ENCODE peak calls at places on chromosome 6, in five cellular contexts. P, Q, Z, J and M are unnamed samples.

GRCh38 chr6:63537126-63537958 is 34.9 kb upstream of the LOC128125822 start:
- DNase-seq in Q (no peak), Z (no peak), J (no peak), P (no peak), M (no peak)

GRCh38 chr6:27642744-27643456 is 170.0 kb upstream of the ZNF184 start:
- DNase-seq in Q (no peak), P (no peak), J (no peak), Z (no peak), M (no peak)

GRCh38 chr6:143038845-143039244 is 21.8 kb upstream of the AIG1 start:
- DNase-seq in P (no peak), J (no peak), Z (no peak), Q (no peak), M (no peak)

GRCh38 chr6:14880717-14881116 is 365.2 kb upstream of the JARID2 start:
- DNase-seq in Z (no peak), Q (no peak), P (no peak), J (no peak), M (no peak)

GRCh38 chr6:91812596-91813274 is 1225.9 kb upstream of the MAP3K7 start:
- DNase-seq in Q (no peak), Z (no peak), J (no peak), P (no peak), M (no peak)

GRCh38 chr6:106360989-106361430 is 493 bp downstream of the CRYBG1 start:
- DNase-seq in P (peak; percentile 83), J (no peak), Q (peak; percentile 70), Z (no peak), M (peak; percentile 68)

GRCh38 chr6:11434565-11435326 is 102.8 kb upstream of the TMEM170B start:
- DNase-seq in J (no peak), Q (peak; percentile 73), Z (no peak), P (no peak), M (peak; percentile 71)

GRCh38 chr6:166815629-166816028 is 140.7 kb downstream of the RNASET2 start:
- DNase-seq in J (no peak), Z (no peak), P (no peak), Q (no peak), M (no peak)

GRCh38 chr6:72580281-72580940 is 41.5 kb upstream of the KCNQ5 start:
- DNase-seq in Q (no peak), P (no peak), J (peak; percentile 31), Z (no peak), M (no peak)

GRCh38 chr6:170175644-170176620 is 114.9 kb downstream of the DLL1 start:
- DNase-seq in P (peak; percentile 66), Q (no peak), J (no peak), Z (no peak), M (no peak)

GRCh38 chr6:134517145-134517658 is 199.3 kb upstream of the SGK1 start:
- DNase-seq in P (peak; percentile 82), Z (peak; percentile 88), Q (peak; percentile 89), J (no peak), M (peak; percentile 87)

GRCh38 chr6:20188630-20189075 is 23.6 kb downstream of the MBOAT1 start:
- DNase-seq in P (no peak), Z (no peak), Q (no peak), J (no peak), M (no peak)

GRCh38 chr6:123393333-123393732 is 243.4 kb downstream of the TRDN start:
- DNase-seq in J (no peak), Z (no peak), P (no peak), Q (no peak), M (no peak)

GRCh38 chr6:75334266-75335040 is 49.9 kb upstream of the TMEM30A start:
- DNase-seq in Q (no peak), Z (no peak), P (no peak), J (no peak), M (no peak)

GRCh38 chr6:41964201-41964887 is 22.7 kb upstream of the CCND3 start:
- DNase-seq in Z (no peak), J (no peak), Q (no peak), P (no peak), M (no peak)

GRCh38 chr6:79005024-79005423 is 73.0 kb downstream of the PHIP start:
- DNase-seq in P (no peak), J (no peak), Q (no peak), Z (no peak), M (no peak)

GRCh38 chr6:151240861-151241642 is 1.3 kb downstream of the AKAP12 start:
- DNase-seq in J (no peak), P (peak; percentile 74), Q (peak; percentile 70), Z (peak; percentile 40), M (no peak)

GRCh38 chr6:41191569-41191968 is 9.4 kb downstream of the TREML2 start:
- DNase-seq in Q (peak; percentile 83), J (peak; percentile 12), Z (peak; percentile 41), P (peak; percentile 91), M (peak; percentile 78)

GRCh38 chr6:83193747-83194582 is 808 bp downstream of the RWDD2A start:
- DNase-seq in J (peak; percentile 21), P (peak; percentile 89), Q (peak; percentile 79), Z (peak; percentile 73), M (peak; percentile 66)

GRCh38 chr6:106692112-106692822 is 62.9 kb downstream of the QRSL1 start:
- DNase-seq in Z (peak; percentile 76), Q (no peak), J (no peak), P (no peak), M (no peak)

GRCh38 chr6:71403422-71404134 is 115.0 kb downstream of the OGFRL1 start:
- DNase-seq in P (no peak), Q (no peak), J (no peak), Z (no peak), M (no peak)

GRCh38 chr6:106461084-106461483 is 100.6 kb downstream of the CRYBG1 start:
- DNase-seq in Z (no peak), J (no peak), P (no peak), Q (no peak), M (no peak)

GRCh38 chr6:125165256-125165655 is 11.7 kb downstream of the TPD52L1 start:
- DNase-seq in Q (no peak), P (no peak), J (no peak), Z (no peak), M (no peak)

GRCh38 chr6:147063469-147064031 is 140.7 kb upstream of the STXBP5 start:
- DNase-seq in Q (no peak), Z (no peak), P (no peak), J (peak; percentile 64), M (no peak)

GRCh38 chr6:160634706-160635105 is 29.4 kb downstream of the LPA start:
- DNase-seq in Q (peak; percentile 67), J (no peak), P (peak; percentile 29), Z (no peak), M (peak; percentile 50)

DNA sequence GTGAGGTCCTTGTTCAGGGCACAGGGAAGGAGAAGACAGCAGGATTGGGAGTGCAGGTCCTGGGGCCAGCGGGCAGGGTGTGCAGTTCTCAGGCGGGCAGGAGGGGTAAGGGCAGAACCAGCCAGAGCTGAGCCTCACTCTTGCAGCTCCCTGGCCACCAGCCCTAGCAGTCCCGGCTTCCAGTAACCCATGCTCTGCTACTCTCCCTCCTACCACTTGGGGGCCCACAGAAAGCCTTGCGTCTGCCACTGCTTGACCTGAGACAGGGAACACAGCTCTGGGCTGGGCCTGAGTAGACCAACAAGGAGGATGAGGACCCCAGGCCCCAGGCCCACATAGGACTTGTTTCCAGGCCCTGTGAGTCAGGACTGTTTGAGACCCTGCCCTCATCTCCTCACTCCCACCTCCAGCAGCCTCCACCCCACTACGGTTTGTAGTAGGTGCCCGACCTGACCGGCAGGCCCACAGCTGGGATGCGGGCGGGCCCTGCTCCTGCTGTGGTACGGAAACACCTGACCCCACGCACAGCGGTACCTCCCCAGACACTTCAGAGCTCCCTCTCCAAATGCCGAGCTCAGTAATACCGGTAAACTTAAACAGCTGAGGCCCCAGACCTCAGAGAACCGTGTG is 39.2 kb downstream of the KCNK5 start:
- DNase-seq in P (no peak), Q (peak; percentile 79), Z (peak; percentile 58), J (no peak), M (peak; percentile 70)
- TF ChIP-seq CTCF in P (peak; percentile 52), Q (peak; percentile 51), Z (peak; percentile 15), J (peak; percentile 31), M (peak; percentile 53)

DNA sequence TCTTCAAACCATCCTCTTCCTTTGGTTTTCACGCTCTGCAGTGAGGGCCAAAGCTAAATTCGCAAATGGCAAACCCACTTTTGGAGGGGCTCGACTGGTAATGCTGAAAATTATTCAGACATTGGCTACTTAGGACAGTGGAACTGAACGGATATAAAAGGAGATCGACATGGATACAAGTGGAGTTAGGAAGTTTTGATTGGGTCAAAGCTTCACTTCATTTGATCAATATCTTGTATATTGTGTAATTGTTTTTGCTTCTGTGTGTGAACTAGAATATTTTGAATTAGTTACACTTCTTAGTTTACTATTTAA is 1.2 kb downstream of the FAM8A1 start:
- DNase-seq in J (no peak), Z (no peak), Q (no peak), P (no peak), M (no peak)
- H3K27ac ChIP-seq in J (peak overlapping the region; percentile 64), Z (peak overlapping the region; percentile 95), Q (peak overlapping the region; percentile 95), P (peak overlapping the region; percentile 93), M (peak overlapping the region; percentile 99)

DNA sequence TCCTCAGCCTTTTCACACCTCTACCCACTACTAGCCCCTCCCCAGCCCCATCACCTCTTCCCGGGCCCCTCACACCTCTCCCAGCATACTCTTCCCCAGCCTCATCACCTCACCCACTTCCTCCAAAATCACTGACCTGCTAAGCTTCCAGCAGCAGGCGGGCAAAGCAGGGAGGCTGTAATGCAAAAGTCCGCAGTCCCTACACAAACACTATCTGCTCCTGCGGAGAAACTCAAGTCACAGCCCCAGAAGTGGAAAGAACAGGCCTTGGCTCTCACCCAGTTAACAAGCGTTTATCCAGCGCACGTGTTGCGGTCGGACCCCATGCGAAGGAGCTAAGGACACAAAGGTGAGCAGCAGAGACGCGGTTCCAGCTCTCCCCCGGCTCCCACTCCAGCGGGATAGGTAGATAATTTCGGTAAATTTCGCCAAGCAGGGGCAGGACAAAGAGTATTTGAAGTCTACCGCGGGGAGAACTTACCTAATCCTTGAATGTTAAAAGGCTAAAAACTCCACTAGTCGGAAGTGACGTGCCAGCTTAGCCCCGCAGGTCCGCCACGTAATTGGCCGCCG is 768 bp upstream of the TRIM39 start:
- DNase-seq in Q (peak; percentile 63), J (peak; percentile 59), Z (peak; percentile 42), P (peak; percentile 82), M (no peak)
- H3K4me1 ChIP-seq in Q (peaks cover 37% of the 10 kb centered on the region), J (peaks cover 24% of the 10 kb centered on the region), Z (peaks cover 12% of the 10 kb centered on the region), P (peaks cover 17% of the 10 kb centered on the region), M (peaks cover 49% of the 10 kb centered on the region)

DNA sequence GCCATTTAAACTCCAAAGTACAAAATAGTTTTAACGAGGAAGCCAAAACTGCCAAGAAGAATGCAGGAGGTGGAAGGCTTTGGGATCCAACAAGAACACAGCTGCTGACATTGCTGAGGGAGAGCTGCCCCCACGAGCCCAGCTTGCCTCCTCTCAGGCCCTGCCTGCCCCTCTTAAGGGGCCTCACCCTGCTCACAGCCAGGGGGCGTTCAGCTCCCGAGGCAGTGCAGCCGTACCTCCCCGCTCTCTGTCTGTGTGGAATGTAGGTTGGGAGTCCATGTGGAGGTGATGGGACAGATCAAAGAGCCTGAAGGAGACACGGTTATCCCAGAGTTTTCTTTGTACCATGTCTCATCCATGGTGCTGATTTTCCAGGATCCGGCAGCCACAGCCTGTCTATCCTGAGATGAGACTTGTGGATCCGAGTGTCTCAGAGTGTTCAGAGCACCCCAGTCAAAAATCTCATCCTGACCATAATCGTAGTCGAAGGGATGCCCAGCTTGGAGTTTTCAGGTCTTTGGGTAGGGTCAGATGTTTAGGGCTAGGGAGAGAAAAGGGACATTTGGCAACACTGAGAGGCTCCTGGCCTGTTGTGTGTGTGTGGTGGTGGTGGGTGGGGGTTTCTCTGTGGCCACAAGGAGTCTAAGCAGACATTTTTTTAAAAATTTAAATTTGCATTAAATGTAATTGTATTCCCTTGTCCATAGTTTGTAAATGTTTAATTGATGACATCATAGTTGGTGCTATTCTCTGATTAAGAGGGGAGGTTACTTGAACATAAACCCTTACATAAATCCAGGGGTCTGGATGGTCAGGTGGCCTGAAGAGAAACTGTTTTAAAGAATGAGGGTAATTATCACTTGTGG is 111.4 kb upstream of the CLDN20 start:
- DNase-seq in J (no peak), Z (no peak), P (no peak), Q (no peak), M (no peak)
- TF ChIP-seq CTCF in J (peak; percentile 35), Z (no peak), P (no peak), Q (no peak), M (no peak)